ENCODE peak calls at places on chromosomes 11 and 22, in four cellular contexts. I is GM23338, H is GM12891, E is prostate gland. J is an unnamed sample.
A peak's percentile ranks its signal among the peaks of the same experiment; 100 is the strongest.

GRCh38 chr22:20456064-20456721 is 18.6 kb upstream of the SCARF2 start:
- DNase-seq in E (peak; percentile 62), I (peak; percentile 96), H (peak; percentile 75), J (no peak)

GRCh38 chr11:124069429-124070401 is 28.6 kb upstream of the OR10G7 start:
- DNase-seq in E (no peak), H (no peak), I (peak; percentile 86), J (no peak)

GRCh38 chr11:93959663-93960062 is 61.5 kb upstream of the HEPHL1 start:
- DNase-seq in I (no peak), H (no peak), E (no peak), J (no peak)

GRCh38 chr11:6637871-6638270 is 17.7 kb downstream of the DCHS1 start:
- DNase-seq in H (no peak), E (no peak), I (no peak), J (no peak)

GRCh38 chr22:42964994-42965699 is 49.8 kb downstream of the PACSIN2 start:
- DNase-seq in E (no peak), I (no peak), H (no peak), J (no peak)

GRCh38 chr11:22304337-22304961 is 33.7 kb upstream of the SLC17A6 start:
- DNase-seq in I (peak; percentile 76), H (no peak), E (no peak), J (no peak)

GRCh38 chr11:82906236-82906635 is 4.7 kb downstream of the DDIAS start:
- DNase-seq in I (peak; percentile 74), E (no peak), H (no peak), J (no peak)

GRCh38 chr11:120336641-120337132 is 474 bp downstream of the ARHGEF12 start:
- DNase-seq in H (no peak), I (peak; percentile 47), E (peak; percentile 41), J (no peak)

GRCh38 chr11:130215531-130216220 is 56.1 kb downstream of the ST14 start:
- DNase-seq in I (no peak), H (no peak), E (no peak), J (no peak)

GRCh38 chr22:36768616-36769015 is 7.3 kb downstream of the IFT27 start:
- DNase-seq in E (no peak), I (no peak), H (no peak), J (peak; percentile 58)

GRCh38 chr11:103494491-103494890 is 385.3 kb downstream of the DYNC2H1 start:
- DNase-seq in E (no peak), H (no peak), I (no peak), J (no peak)

GRCh38 chr11:131906963-131907362 is 536.5 kb downstream of the NTM start:
- DNase-seq in I (peak; percentile 34), H (no peak), E (no peak), J (no peak)

GRCh38 chr22:44497218-44497903 is 672 bp downstream of the RTL6 start:
- DNase-seq in I (peak; percentile 37), E (no peak), H (peak; percentile 39), J (no peak)

GRCh38 chr22:17845790-17846189 is 71.5 kb upstream of the BID start:
- DNase-seq in H (no peak), I (no peak), E (no peak), J (no peak)

GRCh38 chr11:118657238-118657637 is 22.2 kb downstream of the TREH start:
- DNase-seq in H (no peak), E (no peak), I (peak; percentile 64), J (no peak)

GRCh38 chr22:50286275-50286674 is 16.1 kb upstream of the MAPK11 start:
- DNase-seq in I (no peak), H (no peak), E (no peak), J (no peak)

GRCh38 chr22:48906177-48906835 is 921.4 kb downstream of the BRD1 start:
- DNase-seq in E (no peak), I (no peak), H (no peak), J (no peak)

GRCh38 chr11:112751763-112752162 is 209.5 kb upstream of the NCAM1 start:
- DNase-seq in I (no peak), E (no peak), H (no peak), J (no peak)

GRCh38 chr22:36589856-36590255 is 60.9 kb upstream of the EIF3D start:
- DNase-seq in E (no peak), H (no peak), I (no peak), J (no peak)

GRCh38 chr11:132853886-132854285 is 678.4 kb downstream of the OPCML start:
- DNase-seq in H (no peak), I (no peak), E (no peak), J (no peak)

GRCh38 chr11:2366271-2366670 is 10.8 kb upstream of the CD81 start:
- DNase-seq in H (no peak), I (no peak), E (no peak), J (no peak)

GRCh38 chr11:102179366-102179765 is 69.1 kb downstream of the YAP1 start:
- DNase-seq in E (no peak), H (no peak), I (peak; percentile 49), J (no peak)

GRCh38 chr11:81895258-81895657 is 838.4 kb downstream of the FAM181B start:
- DNase-seq in E (no peak), H (no peak), I (no peak), J (no peak)

GRCh38 chr11:112523477-112523876 is 262.8 kb upstream of the PLET1 start:
- DNase-seq in E (no peak), H (no peak), I (peak; percentile 5), J (no peak)

GRCh38 chr11:74463216-74463615 is 4.1 kb downstream of the KCNE3 start:
- DNase-seq in E (no peak), H (no peak), I (no peak), J (peak; percentile 84)

GRCh38 chr11:122664188-122664587 is 8.7 kb downstream of the UBASH3B start:
- DNase-seq in E (no peak), H (no peak), I (no peak), J (no peak)

GRCh38 chr22:23775779-23776375 is 3.2 kb downstream of the MMP11 start:
- DNase-seq in H (no peak), I (no peak), E (no peak), J (no peak)

GRCh38 chr11:68412593-68413475 is 47.7 kb upstream of the PPP6R3 start:
- DNase-seq in I (no peak), E (no peak), H (no peak), J (no peak)
- TF ChIP-seq POLR2AphosphoS5 in I (no peak), E (no peak), H (no peak), J (no peak)

GRCh38 chr22:30393885-30394284 is 2.9 kb upstream of the SEC14L2 start:
- DNase-seq in E (no peak), H (no peak), I (no peak), J (no peak)

GRCh38 chr22:30392661-30393321 is 4.0 kb upstream of the SEC14L2 start:
- DNase-seq in H (no peak), E (peak; percentile 69), I (no peak), J (no peak)

GRCh38 chr22:30386960-30387848 is at the start of gene RNF215:
- DNase-seq in H (peak; percentile 96), I (peak; percentile 97), E (peak; percentile 74), J (no peak)

GRCh38 chr22:30393322-30393680 is 3.5 kb upstream of the SEC14L2 start:
- DNase-seq in H (no peak), E (no peak), I (no peak), J (no peak)

DNA sequence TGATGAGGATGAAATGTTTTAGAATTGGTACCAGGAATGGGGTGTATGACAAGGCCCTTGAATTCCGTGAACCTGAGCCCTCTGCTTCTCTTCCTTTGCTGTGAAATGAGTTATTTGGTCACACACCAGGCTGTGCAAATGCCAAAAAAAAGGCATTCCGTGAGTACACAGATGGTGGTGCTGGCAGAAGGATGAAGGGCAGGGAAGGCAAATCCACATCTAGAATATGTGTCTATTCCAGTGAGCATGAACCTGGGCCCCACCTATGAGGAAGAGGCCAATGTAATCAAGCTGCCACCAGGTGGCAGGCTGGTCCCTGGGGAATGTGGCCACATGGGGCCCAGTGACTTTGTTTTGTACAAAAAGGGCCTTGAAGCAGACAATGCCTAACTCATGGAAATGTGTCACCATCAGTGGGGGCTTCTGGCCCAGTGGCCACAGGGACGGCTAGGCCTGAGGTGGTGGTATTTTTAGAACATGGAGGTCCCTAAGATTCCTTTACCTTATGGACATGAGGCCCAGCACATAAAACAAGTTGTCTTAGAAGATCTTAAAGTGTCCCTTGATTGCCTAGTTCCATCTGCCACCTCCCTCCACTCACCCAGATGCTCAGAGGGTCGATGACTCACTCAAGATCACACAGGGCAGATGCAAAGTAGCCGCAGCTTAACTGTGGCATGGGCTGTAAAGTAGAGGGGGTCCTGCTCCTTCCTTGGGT is 3.9 kb upstream of the RNF215 start:
- DNase-seq in E (peak; percentile 80), I (peak; percentile 87), H (peak; percentile 72), J (no peak)
- TF ChIP-seq POLR2AphosphoS5 in E (peak; percentile 74), I (no peak), H (no peak), J (no peak)

GRCh38 chr11:32434387-32435151 is 770 bp downstream of the WT1 start:
- DNase-seq in E (no peak), I (peak; percentile 69), H (no peak), J (no peak)
- TF ChIP-seq POLR2AphosphoS5 in E (no peak), I (no peak), H (no peak), J (no peak)

DNA sequence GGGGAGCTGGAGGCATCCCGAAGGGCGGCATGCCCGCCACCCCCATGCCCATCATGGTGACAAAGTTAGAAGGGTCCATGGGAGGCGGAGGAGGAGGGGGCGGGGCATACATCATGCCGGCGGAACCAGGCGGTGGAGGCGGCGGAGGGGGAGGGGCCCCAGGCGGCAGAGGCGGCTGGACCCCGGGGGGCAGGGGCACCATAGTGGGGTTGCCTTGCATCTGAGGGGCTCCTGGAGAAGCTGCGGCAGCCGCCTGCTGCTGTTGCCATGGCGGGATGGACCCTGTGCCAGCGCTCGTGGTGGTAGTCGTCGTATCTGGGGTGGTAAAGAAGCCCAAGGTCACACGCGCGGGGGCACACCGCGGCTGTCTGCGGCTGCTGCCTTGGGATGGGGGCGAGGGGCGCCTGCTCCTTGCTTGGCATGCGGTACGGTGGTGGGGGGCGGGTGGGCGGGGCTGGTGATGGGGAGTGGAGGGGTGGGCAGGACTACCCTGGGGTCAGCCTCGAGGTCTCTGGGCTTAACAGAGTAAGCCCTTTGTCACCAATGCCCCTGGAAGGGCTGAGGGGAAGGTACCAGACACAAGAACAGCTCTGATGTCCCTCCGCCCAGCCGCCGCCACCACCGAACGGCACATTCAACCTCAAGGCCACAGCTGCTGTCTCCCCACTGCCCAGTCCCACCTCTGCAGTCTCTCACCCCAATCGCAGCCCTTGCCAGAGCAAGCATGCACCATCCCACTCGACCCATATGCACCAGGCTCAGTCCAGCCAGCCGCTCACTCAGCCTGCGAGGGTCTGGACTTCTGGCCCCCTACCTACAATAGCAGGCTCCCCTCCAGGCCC is 6.3 kb upstream of the PYGM start:
- DNase-seq in H (no peak), I (peak; percentile 51), E (no peak), J (no peak)
- TF ChIP-seq POLR2AphosphoS5 in H (peak; percentile 71), I (peak; percentile 11), E (no peak), J (no peak)

GRCh38 chr22:46731246-46732040 is 6.6 kb downstream of the CERK start:
- DNase-seq in I (peak; percentile 50), E (peak; percentile 64), H (no peak), J (no peak)
- TF ChIP-seq POLR2AphosphoS5 in I (no peak), E (peak; percentile 11), H (no peak), J (no peak)

GRCh38 chr11:18265949-18266348 is at the start of gene SAA1:
- DNase-seq in I (no peak), E (peak; percentile 34), H (no peak), J (peak; percentile 64)
- TF ChIP-seq POLR2AphosphoS5 in I (no peak), E (peak; percentile 59), H (no peak), J (no peak)